ENCODE peak calls at places on chromosomes 6 and 20, in four cellular contexts. Z, S, I and Y are unnamed samples.

GRCh38 chr6:101226677-101227135 is 166.8 kb upstream of the GRIK2 start:
- DNase-seq in I (peak; percentile 3), S (peak; percentile 20), Z (no peak), Y (peak; percentile 18)

GRCh38 chr6:75329703-75330102 is 45.1 kb upstream of the TMEM30A start:
- DNase-seq in I (no peak), S (no peak), Z (no peak), Y (no peak)

GRCh38 chr6:4607026-4607704 is 169.0 kb upstream of the CDYL start:
- DNase-seq in I (no peak), Z (no peak), S (no peak), Y (no peak)

GRCh38 chr6:132569170-132569569 is 952 bp upstream of the TAAR6 start:
- DNase-seq in Z (no peak), S (no peak), I (no peak), Y (no peak)

GRCh38 chr6:26613717-26614683 is 17.2 kb downstream of the ABT1 start:
- DNase-seq in I (no peak), Z (no peak), S (no peak), Y (no peak)

GRCh38 chr20:50303573-50304500 is 113.2 kb downstream of the CEBPB start:
- DNase-seq in S (peak; percentile 89), I (peak; percentile 73), Z (no peak), Y (no peak)

GRCh38 chr20:23144856-23145255 is 58.7 kb upstream of the CD93 start:
- DNase-seq in Z (no peak), S (no peak), I (no peak), Y (no peak)

GRCh38 chr6:79864001-79864400 is 83.4 kb downstream of the ELOVL4 start:
- DNase-seq in I (no peak), Z (no peak), S (no peak), Y (no peak)

GRCh38 chr6:27753668-27754407 is 158.4 kb downstream of the OR2B2 start:
- DNase-seq in S (peak; percentile 83), Z (peak; percentile 72), I (peak; percentile 98), Y (peak; percentile 80)

GRCh38 chr20:50837532-50838321 is 42.9 kb downstream of the BCAS4 start:
- DNase-seq in Z (no peak), S (no peak), I (peak; percentile 78), Y (no peak)

GRCh38 chr20:34643919-34644318 is 33.0 kb downstream of the PIGU start:
- DNase-seq in S (no peak), Z (no peak), I (no peak), Y (no peak)

GRCh38 chr20:58613061-58613854 is 37.8 kb upstream of the STX16 start:
- DNase-seq in I (no peak), Z (no peak), S (no peak), Y (no peak)

GRCh38 chr20:17023811-17024210 is 203.0 kb upstream of the PCSK2 start:
- DNase-seq in I (no peak), S (no peak), Z (no peak), Y (no peak)

GRCh38 chr6:7587631-7588100 is 2.3 kb upstream of the SNRNP48 start:
- DNase-seq in Z (no peak), S (no peak), I (no peak), Y (no peak)

GRCh38 chr20:18001131-18001921 is 32.5 kb downstream of the MGME1 start:
- DNase-seq in I (no peak), Z (no peak), S (peak; percentile 90), Y (no peak)

GRCh38 chr20:54173653-54174451 is at the start of gene CYP24A1:
- DNase-seq in S (peak; percentile 80), I (no peak), Z (no peak), Y (peak; percentile 23)

GRCh38 chr6:125906158-125906998 is 50.2 kb upstream of the HINT3 start:
- DNase-seq in I (peak; percentile 77), Z (no peak), S (peak; percentile 58), Y (peak; percentile 73)

GRCh38 chr20:47139934-47140333 is 216.6 kb downstream of the ZMYND8 start:
- DNase-seq in I (no peak), Z (no peak), S (peak; percentile 38), Y (no peak)

GRCh38 chr20:45432294-45432693 is 16.4 kb downstream of the PIGT start:
- DNase-seq in I (no peak), Z (peak; percentile 76), S (no peak), Y (no peak)

GRCh38 chr20:63290677-63291472 is 2.1 kb upstream of the COL20A1 start:
- DNase-seq in Z (no peak), S (peak; percentile 41), I (peak; percentile 68), Y (peak; percentile 85)

GRCh38 chr6:89133981-89134380 is 11.9 kb upstream of the PM20D2 start:
- DNase-seq in I (no peak), Z (no peak), S (no peak), Y (no peak)

GRCh38 chr20:36303020-36303595 is 3.0 kb upstream of the DLGAP4 start:
- DNase-seq in I (no peak), S (no peak), Z (no peak), Y (peak; percentile 3)

GRCh38 chr6:52362443-52363221 is 681 bp downstream of the PAQR8 start:
- DNase-seq in I (peak; percentile 48), Z (no peak), S (no peak), Y (peak; percentile 22)
- TF ChIP-seq TARDBP in I (no peak), Z (no peak), S (no peak), Y (no peak)

GRCh38 chr6:84028350-84028749 is 5.2 kb upstream of the MRAP2 start:
- DNase-seq in S (no peak), I (no peak), Z (no peak), Y (no peak)

GRCh38 chr6:84027340-84028183 is 6.0 kb upstream of the MRAP2 start:
- DNase-seq in S (no peak), I (no peak), Z (no peak), Y (no peak)

GRCh38 chr6:84021625-84022024 is 11.9 kb upstream of the MRAP2 start:
- DNase-seq in I (no peak), S (no peak), Z (no peak), Y (no peak)

DNA sequence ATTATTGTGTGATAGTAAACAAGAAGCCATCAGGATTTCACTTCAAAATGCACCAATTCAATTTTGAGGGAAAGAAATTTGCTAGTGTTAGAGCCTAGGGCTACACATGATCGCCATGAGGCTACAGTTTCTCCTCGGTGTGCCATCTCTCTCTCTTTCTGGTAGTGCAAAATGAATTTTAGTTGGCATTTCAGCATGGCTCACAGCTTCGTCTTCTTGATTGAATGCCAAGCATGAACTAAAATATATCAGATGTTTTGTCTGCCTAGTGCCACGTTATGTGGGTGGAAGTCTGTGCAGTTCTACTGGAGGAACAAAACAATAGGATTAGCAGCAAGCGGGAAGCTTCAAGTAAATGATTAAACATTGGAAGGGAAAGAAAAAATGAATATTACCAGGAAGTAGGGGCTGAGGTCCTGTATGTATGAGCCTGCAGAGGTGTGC is 6.8 kb upstream of the MRAP2 start:
- DNase-seq in I (no peak), S (peak; percentile 10), Z (no peak), Y (no peak)
- TF ChIP-seq TARDBP in I (no peak), S (no peak), Z (no peak), Y (no peak)

GRCh38 chr20:12177657-12178293 is 260.1 kb downstream of the BTBD3 start:
- DNase-seq in I (no peak), Z (no peak), S (peak; percentile 13), Y (no peak)
- TF ChIP-seq TARDBP in I (no peak), Z (no peak), S (no peak), Y (no peak)

GRCh38 chr6:1311400-1312192 is at the start of gene FOXQ1:
- DNase-seq in S (peak; percentile 95), I (no peak), Z (no peak), Y (peak; percentile 55)

GRCh38 chr6:1313364-1313754 is 1.5 kb downstream of the FOXQ1 start:
- DNase-seq in I (no peak), Z (no peak), S (no peak), Y (peak; percentile 26)

GRCh38 chr6:1313755-1314503 is 2.0 kb downstream of the FOXQ1 start:
- DNase-seq in Z (no peak), S (peak; percentile 62), I (no peak), Y (peak; percentile 80)

GRCh38 chr6:1312193-1312443 is 220 bp downstream of the FOXQ1 start:
- DNase-seq in S (no peak), I (no peak), Z (no peak), Y (no peak)

DNA sequence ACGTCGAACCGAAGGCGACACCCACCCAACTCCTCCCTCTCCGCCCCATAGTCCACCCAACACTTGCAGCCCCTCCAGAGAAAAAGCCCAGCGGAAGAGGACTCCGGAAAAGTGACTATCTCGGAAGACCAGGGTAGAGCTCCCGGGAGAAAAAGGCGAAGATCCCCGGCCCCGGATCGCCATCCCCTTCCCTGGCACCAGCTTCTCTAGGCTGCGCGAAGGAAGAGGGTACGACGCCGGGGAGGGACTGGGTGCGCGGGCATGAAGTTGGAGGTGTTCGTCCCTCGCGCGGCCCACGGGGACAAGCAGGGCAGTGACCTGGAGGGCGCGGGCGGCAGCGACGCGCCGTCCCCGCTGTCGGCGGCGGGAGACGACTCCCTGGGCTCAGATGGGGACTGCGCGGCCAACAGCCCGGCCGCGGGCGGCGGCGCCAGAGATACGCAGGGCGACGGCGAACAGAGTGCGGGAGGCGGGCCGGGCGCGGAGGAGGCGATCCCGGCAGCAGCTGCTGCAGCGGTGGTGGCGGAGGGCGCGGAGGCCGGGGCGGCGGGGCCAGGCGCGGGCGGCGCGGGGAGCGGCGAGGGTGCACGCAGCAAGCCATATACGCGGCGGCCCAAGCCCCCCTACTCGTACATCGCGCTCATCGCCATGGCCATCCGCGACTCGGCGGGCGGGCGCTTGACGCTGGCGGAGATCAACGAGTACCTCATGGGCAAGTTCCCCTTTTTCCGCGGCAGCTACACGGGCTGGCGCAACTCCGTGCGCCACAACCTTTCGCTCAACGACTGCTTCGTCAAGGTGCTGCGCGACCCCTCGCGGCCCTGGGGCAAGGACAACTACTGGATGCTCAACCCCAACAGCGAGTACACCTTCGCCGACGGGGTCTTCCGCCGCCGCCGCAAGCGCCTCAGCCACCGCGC is 806 bp downstream of the FOXQ1 start:
- DNase-seq in I (no peak), S (no peak), Z (no peak), Y (peak; percentile 39)
- TF ChIP-seq TARDBP in I (no peak), S (no peak), Z (no peak), Y (no peak)

GRCh38 chr6:44156494-44157151 is 2.0 kb upstream of the CAPN11 start:
- DNase-seq in I (no peak), Z (no peak), S (peak; percentile 97), Y (no peak)
- TF ChIP-seq TARDBP in I (no peak), Z (no peak), S (peak; percentile 98), Y (no peak)

GRCh38 chr6:14661696-14662095 is 544.1 kb downstream of the CD83 start:
- DNase-seq in I (no peak), Z (no peak), S (no peak), Y (no peak)
- TF ChIP-seq TARDBP in I (no peak), Z (no peak), S (no peak), Y (no peak)

DNA sequence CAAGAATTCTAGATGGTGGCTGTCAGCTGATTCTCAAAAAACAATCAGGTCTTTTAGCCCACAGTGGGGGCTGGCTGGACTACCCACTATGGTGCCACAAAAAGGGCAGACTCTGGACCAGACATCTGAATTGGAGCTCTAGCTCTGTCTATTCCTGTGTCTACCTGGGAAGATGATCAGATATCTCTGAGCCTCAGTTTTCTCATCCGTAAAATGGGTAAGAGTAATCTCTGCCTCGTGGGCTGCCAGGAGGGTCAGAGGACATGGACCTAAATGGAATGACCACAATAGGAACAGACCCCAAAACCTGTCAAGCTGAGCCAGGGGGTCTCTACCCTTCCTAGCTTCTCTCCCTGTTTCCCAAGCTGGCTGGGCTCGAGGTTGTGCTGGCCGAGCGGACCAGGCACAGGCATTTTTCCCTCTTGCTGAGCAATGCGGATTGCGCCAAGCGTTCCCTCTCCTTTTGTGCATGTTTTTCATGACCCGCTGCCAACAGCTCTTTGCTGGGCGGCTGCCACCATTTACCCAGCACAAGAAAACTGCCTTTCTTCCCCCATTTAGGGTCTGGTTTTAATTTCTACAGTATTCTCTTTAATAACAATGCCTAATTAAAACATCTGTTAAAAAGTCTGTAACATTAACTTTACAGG is 74.7 kb upstream of the MAFB start:
- DNase-seq in S (no peak), Z (no peak), I (no peak), Y (no peak)
- TF ChIP-seq TARDBP in S (no peak), Z (no peak), I (no peak), Y (no peak)

GRCh38 chr20:38680492-38681118 is 43.7 kb upstream of the SLC32A1 start:
- DNase-seq in Z (no peak), I (peak; percentile 50), S (peak; percentile 45), Y (peak; percentile 33)
- TF ChIP-seq TARDBP in Z (no peak), I (no peak), S (no peak), Y (no peak)